ENCODE peak calls at places on chromosomes 11 and 22, in ten cellular contexts. Z is heart right ventricle, E is psoas muscle, A is IMR-90, V is uterus, N is cardiac muscle cell, Y is mammary epithelial cell, I is left lung, J is colonic mucosa, H is left ventricle myocardium inferior. M is an unnamed sample.
A peak's percentile ranks its signal among the peaks of the same experiment; 100 is the strongest.

GRCh38 chr22:47151064-47151463 is 388.6 kb downstream of the TBC1D22A start:
- DNase-seq in J (no peak), I (no peak), Z (no peak), Y (no peak), A (no peak), N (no peak), H (no peak), E (no peak), V (no peak), M (no peak)

GRCh38 chr11:12968101-12968500 is 41.0 kb upstream of the RASSF10 start:
- DNase-seq in A (no peak), J (no peak), V (no peak), E (no peak), I (no peak), H (no peak), Z (no peak), N (no peak), Y (peak; percentile 73), M (no peak)

GRCh38 chr11:57819272-57819979 is 57.8 kb downstream of the CTNND1 start:
- DNase-seq in J (no peak), N (no peak), V (no peak), Y (no peak), A (no peak), I (no peak), E (no peak), H (no peak), Z (no peak), M (no peak)

GRCh38 chr11:61840371-61840770 is 12.3 kb downstream of the FADS2 start:
- DNase-seq in N (no peak), Y (no peak), J (no peak), V (no peak), E (no peak), I (no peak), A (no peak), H (no peak), Z (no peak), M (peak; percentile 12)

GRCh38 chr11:130830563-130830950 is 85.7 kb downstream of the SNX19 start:
- DNase-seq in Z (no peak), V (peak; percentile 59), N (no peak), I (no peak), J (no peak), H (peak; percentile 29), Y (no peak), E (no peak), A (no peak), M (no peak)

GRCh38 chr11:60931897-60932296 is 7.6 kb downstream of the TMEM132A start:
- DNase-seq in Z (no peak), V (no peak), Y (no peak), N (no peak), E (peak; percentile 49), A (no peak), H (no peak), I (no peak), J (no peak), M (no peak)

GRCh38 chr11:12242071-12242672 is 131.8 kb downstream of the MICAL2 start:
- DNase-seq in E (no peak), Y (no peak), H (no peak), A (no peak), Z (no peak), N (no peak), J (no peak), V (no peak), I (no peak), M (no peak)

GRCh38 chr11:116851631-116852030 is 14.2 kb upstream of the APOA1 start:
- DNase-seq in A (no peak), Y (no peak), V (no peak), Z (no peak), N (peak; percentile 36), H (no peak), I (peak; percentile 83), J (no peak), E (no peak), M (no peak)

GRCh38 chr11:90246468-90246867 is 23.6 kb upstream of the CHORDC1 start:
- DNase-seq in J (no peak), A (no peak), Y (no peak), H (no peak), Z (no peak), N (no peak), E (no peak), V (no peak), I (no peak), M (no peak)

GRCh38 chr22:24433868-24434471 is 6.6 kb downstream of the ADORA2A start:
- DNase-seq in H (no peak), V (no peak), A (peak; percentile 73), I (no peak), J (no peak), N (no peak), E (peak; percentile 67), Y (peak; percentile 54), Z (no peak), M (peak; percentile 49)

GRCh38 chr11:125998267-125998666 is 52.4 kb downstream of the VSIG10L2 start:
- DNase-seq in J (no peak), Y (no peak), I (no peak), E (no peak), A (no peak), Z (no peak), H (no peak), V (no peak), N (no peak), M (no peak)

GRCh38 chr11:58193403-58193802 is 4.5 kb downstream of the OR9Q2 start:
- DNase-seq in J (peak; percentile 39), A (no peak), Z (no peak), H (no peak), E (no peak), Y (no peak), I (no peak), V (no peak), N (no peak), M (no peak)

GRCh38 chr11:134360050-134360835 is 28.5 kb downstream of the GLB1L2 start:
- DNase-seq in H (peak; percentile 78), I (peak; percentile 88), V (peak; percentile 45), Y (peak; percentile 22), J (peak; percentile 80), E (peak; percentile 75), A (peak; percentile 32), N (peak; percentile 78), Z (peak; percentile 63), M (peak; percentile 86)

GRCh38 chr11:45098929-45099328 is 47.5 kb upstream of the PRDM11 start:
- DNase-seq in Z (no peak), Y (no peak), E (no peak), N (no peak), J (no peak), A (no peak), I (no peak), H (no peak), V (no peak), M (no peak)

GRCh38 chr11:3808846-3809623 is 675 bp downstream of the PGAP2 start:
- DNase-seq in H (no peak), E (no peak), J (peak; percentile 68), I (no peak), N (peak; percentile 50), Z (no peak), V (no peak), Y (peak; percentile 70), A (peak; percentile 41), M (no peak)

GRCh38 chr11:128868851-128869671 is 2.0 kb upstream of the KCNJ1 start:
- DNase-seq in I (no peak), E (no peak), H (no peak), V (no peak), A (no peak), Z (no peak), N (no peak), Y (no peak), J (no peak), M (no peak)

GRCh38 chr11:113121746-113122145 is 160.5 kb downstream of the NCAM1 start:
- DNase-seq in I (no peak), H (no peak), J (no peak), V (no peak), E (no peak), Z (no peak), N (no peak), Y (no peak), A (no peak), M (no peak)

GRCh38 chr11:113119074-113119473 is 157.9 kb downstream of the NCAM1 start:
- DNase-seq in V (no peak), I (no peak), H (no peak), A (no peak), J (no peak), Z (peak; percentile 10), E (no peak), N (peak; percentile 26), Y (no peak), M (no peak)

GRCh38 chr11:113124578-113124977 is 163.4 kb downstream of the NCAM1 start:
- DNase-seq in N (no peak), J (no peak), V (no peak), A (no peak), Y (no peak), Z (no peak), I (no peak), E (no peak), H (no peak), M (no peak)
- TF ChIP-seq CTCF in N (no peak), J (no peak), V (no peak), A (no peak), Y (no peak), Z (no peak), I (no peak), E (no peak), H (no peak), M (no peak)

GRCh38 chr11:121449626-121450025 is 2.5 kb upstream of the SORL1 start:
- DNase-seq in Y (no peak), H (no peak), E (no peak), Z (no peak), J (no peak), I (no peak), N (no peak), A (no peak), V (no peak), M (no peak)
- H3K4me1 ChIP-seq in Y (peaks cover 9% of the 10 kb centered on the region), H (peaks cover 14% of the 10 kb centered on the region), E (no peaks in the 10 kb centered on the region), Z (peaks cover 5% of the 10 kb centered on the region), J (no peaks in the 10 kb centered on the region), I (no peaks in the 10 kb centered on the region), N (peaks cover 4% of the 10 kb centered on the region), A (no peaks in the 10 kb centered on the region), V (no peaks in the 10 kb centered on the region), M (peaks cover 69% of the 10 kb centered on the region)

DNA sequence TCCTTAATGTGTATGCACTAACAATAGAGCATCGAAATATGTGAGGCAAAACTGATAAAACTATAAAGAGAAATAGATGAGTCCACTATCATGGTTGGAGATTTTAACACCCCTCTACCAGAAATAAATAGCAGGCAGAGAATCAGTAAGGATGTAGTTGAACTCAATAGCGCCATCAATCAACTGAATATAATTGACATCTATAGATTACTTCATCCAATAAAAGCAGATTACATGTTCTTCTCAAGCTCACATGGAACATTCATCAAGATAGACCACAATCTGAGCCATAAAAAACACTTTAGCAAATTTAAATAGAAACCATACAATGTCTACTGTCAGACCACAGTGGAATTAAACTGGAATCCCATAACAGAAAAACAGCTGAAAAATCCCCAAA is 46.9 kb upstream of the NUP160 start:
- DNase-seq in E (no peak), I (no peak), A (no peak), V (no peak), Z (no peak), N (no peak), J (no peak), Y (no peak), H (no peak), M (no peak)
- TF ChIP-seq CTCF in E (no peak), I (no peak), A (no peak), V (no peak), Z (no peak), N (no peak), J (no peak), Y (no peak), H (no peak), M (no peak)

DNA sequence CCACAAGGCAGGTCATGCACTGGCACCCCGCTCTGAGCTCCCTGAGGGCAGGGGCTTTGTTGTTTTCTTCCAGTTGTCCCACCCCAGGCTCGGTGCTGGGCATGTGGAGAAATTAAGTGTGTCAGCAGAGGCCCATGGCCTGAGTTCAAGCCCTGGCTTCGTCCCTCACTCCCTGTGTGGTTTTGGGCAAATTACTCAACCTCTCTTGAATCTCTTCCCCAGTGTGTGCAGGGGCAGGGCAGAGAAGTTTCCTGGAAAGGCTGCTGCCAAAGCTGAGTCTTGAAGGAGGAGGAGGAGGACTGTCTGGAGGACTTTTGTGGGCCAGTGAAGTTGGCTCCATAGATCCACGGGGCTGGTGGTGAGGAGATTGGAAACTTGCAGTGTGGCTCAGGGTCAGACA is 138.1 kb upstream of the E2F8 start:
- DNase-seq in I (no peak), V (no peak), E (no peak), N (peak; percentile 52), Z (no peak), H (no peak), A (no peak), Y (no peak), J (no peak), M (no peak)
- H3K4me1 ChIP-seq in I (no peaks in the 10 kb centered on the region), V (no peaks in the 10 kb centered on the region), E (no peaks in the 10 kb centered on the region), N (peaks cover 7% of the 10 kb centered on the region), Z (no peaks in the 10 kb centered on the region), H (peaks cover 5% of the 10 kb centered on the region), A (peaks cover 9% of the 10 kb centered on the region), Y (peaks cover 24% of the 10 kb centered on the region), J (no peaks in the 10 kb centered on the region), M (no peaks in the 10 kb centered on the region)

M was measured in heart left ventricle.